ENCODE peak calls at places on chromosomes 6 and 20, in four cellular contexts. Q is T-cell; Y is stimulated activated naive CD8-positive, alpha-beta T cell treated with anti-CD3 and anti-CD28 coated beads, Interleukin-15, Interleukin-2, amounts not matched to agents 100 U/mL and 50 U/mL, for 24 hours; R is activated B cell treated with CpG ODN at 0.5 μM for 24 hours. U is an unnamed sample.

GRCh38 chr6:43964659-43965570 is 162.3 kb downstream of the MRPL14 start:
- ATAC-seq in R (no peak), Y (no peak), Q (no peak), U (peak; percentile 31)

GRCh38 chr6:145323652-145324051 is 411.7 kb downstream of the EPM2A start:
- ATAC-seq in R (no peak), Q (no peak), Y (no peak), U (no peak)

GRCh38 chr6:80223743-80224212 is 117.3 kb downstream of the BCKDHB start:
- ATAC-seq in Y (no peak), R (no peak), Q (no peak), U (no peak)

GRCh38 chr20:1619861-1620444 is at the start of gene SIRPB1:
- ATAC-seq in Q (peak; percentile 39), Y (peak; percentile 65), R (peak; percentile 25), U (peak; percentile 65)

GRCh38 chr6:14458669-14459266 is 341.2 kb downstream of the CD83 start:
- ATAC-seq in Q (no peak), R (no peak), Y (no peak), U (no peak)

GRCh38 chr6:139429559-139430150 is 55.2 kb upstream of the CITED2 start:
- ATAC-seq in Y (no peak), Q (no peak), R (no peak), U (no peak)

GRCh38 chr20:46543959-46544358 is 6.5 kb downstream of the OCSTAMP start:
- ATAC-seq in Y (no peak), R (no peak), Q (no peak), U (no peak)

GRCh38 chr6:106534564-106534982 is 94.7 kb downstream of the RTN4IP1 start:
- ATAC-seq in Y (peak; percentile 82), Q (peak; percentile 38), R (peak; percentile 23), U (peak; percentile 39)

GRCh38 chr20:49850463-49851233 is 38.0 kb downstream of the SLC9A8 start:
- ATAC-seq in Y (no peak), Q (no peak), R (no peak), U (no peak)

GRCh38 chr6:123759472-123759871 is 44.2 kb upstream of the NKAIN2 start:
- ATAC-seq in R (no peak), Q (no peak), Y (no peak), U (no peak)

GRCh38 chr6:156009656-156010055 is 554.0 kb upstream of the NOX3 start:
- ATAC-seq in Q (no peak), Y (no peak), R (no peak), U (no peak)

GRCh38 chr6:168261234-168261633 is 58.3 kb downstream of the DACT2 start:
- ATAC-seq in Q (no peak), Y (no peak), R (no peak), U (no peak)

GRCh38 chr6:107973594-107973993 is 15.6 kb upstream of the SEC63 start:
- ATAC-seq in Q (no peak), Y (no peak), R (no peak), U (no peak)

GRCh38 chr6:160167547-160168391 is 46.2 kb downstream of the SLC22A1 start:
- ATAC-seq in Q (no peak), R (no peak), Y (no peak), U (no peak)

GRCh38 chr20:37518606-37519507 is 2.2 kb upstream of the NNAT start:
- ATAC-seq in Q (no peak), Y (no peak), R (no peak), U (no peak)

GRCh38 chr6:63814459-63814858 is 178.9 kb downstream of the PHF3 start:
- ATAC-seq in Y (no peak), Q (no peak), R (no peak), U (no peak)

GRCh38 chr20:59010321-59010994 is 3.4 kb upstream of the CTSZ start:
- ATAC-seq in Q (no peak), Y (no peak), R (no peak), U (no peak)

GRCh38 chr6:158803733-158804143 is 15.4 kb downstream of the EZR start:
- ATAC-seq in Y (peak; percentile 57), Q (peak; percentile 86), R (peak; percentile 65), U (peak; percentile 88)

GRCh38 chr6:111551521-111552231 is 54.0 kb downstream of the TRAF3IP2 start:
- ATAC-seq in Q (no peak), R (no peak), Y (no peak), U (no peak)

GRCh38 chr20:63249891-63250290 is 4.4 kb downstream of the NKAIN4 start:
- ATAC-seq in R (no peak), Q (no peak), Y (no peak), U (no peak)

GRCh38 chr6:42086046-42086664 is 35.8 kb downstream of the TAF8 start:
- ATAC-seq in Y (no peak), R (no peak), Q (no peak), U (no peak)

GRCh38 chr6:161233986-161234620 is 39.8 kb downstream of the AGPAT4 start:
- ATAC-seq in R (no peak), Y (no peak), Q (no peak), U (no peak)